ENCODE peak calls at places on chromosomes 13 and 19, in eight cellular contexts. W is lower lobe of right lung; A is heart right ventricle; Z is psoas muscle; G is esophagus muscularis mucosa; E is CD8-positive, alpha-beta memory T cell; K is tibial artery; V is thoracic aorta. Y is an unnamed sample. For H3K36me3, the result is how much of the 10 kb centered on the place peaks cover.

GRCh38 chr13:59494560-59494970 is 669.2 kb downstream of the DIAPH3 start:
- DNase-seq in E (no peak), Z (no peak), K (no peak), V (no peak), A (peak), W (no peak), G (no peak), Y (no peak)

GRCh38 chr19:16782719-16783118 is 46.5 kb upstream of the SIN3B start:
- DNase-seq in G (no peak), E (no peak), A (no peak), Z (no peak), V (no peak), K (no peak), W (no peak), Y (no peak)

GRCh38 chr19:708154-709141 is at the start of gene PALM:
- DNase-seq in K (no peak), Z (no peak), V (no peak), E (no peak), G (no peak), W (no peak), A (no peak), Y (no peak)

GRCh38 chr13:111337206-111337605 is 16.8 kb downstream of the TEX29 start:
- DNase-seq in E (no peak), G (no peak), W (no peak), Z (no peak), A (peak), K (no peak), V (no peak), Y (no peak)

GRCh38 chr19:31249217-31249616 is 100.0 kb downstream of the TSHZ3 start:
- DNase-seq in K (no peak), Z (no peak), E (no peak), A (no peak), G (no peak), V (no peak), W (no peak), Y (no peak)

GRCh38 chr13:91326156-91326555 is 21.3 kb upstream of the MIR17HG start:
- DNase-seq in W (no peak), A (no peak), G (no peak), V (no peak), Z (no peak), E (no peak), K (no peak), Y (no peak)

GRCh38 chr13:39376088-39376487 is 226.9 kb downstream of the LHFPL6 start:
- DNase-seq in Z (no peak), A (no peak), W (no peak), V (no peak), K (no peak), G (no peak), E (no peak), Y (no peak)

GRCh38 chr19:48646192-48646911 is 365 bp upstream of the CA11 start:
- DNase-seq in K (peak), V (no peak), A (peak), G (no peak), E (peak), Z (peak), W (peak), Y (peak)

GRCh38 chr19:56661248-56661647 is 10.3 kb downstream of the ZNF835 start:
- DNase-seq in V (no peak), K (no peak), W (no peak), E (no peak), A (no peak), Z (no peak), G (no peak), Y (no peak)

GRCh38 chr19:18193388-18194207 is 580 bp downstream of the MPV17L2 start:
- DNase-seq in K (peak), V (no peak), G (no peak), Z (peak), W (no peak), E (no peak), A (no peak), Y (peak)

GRCh38 chr13:36418022-36418805 is 14.1 kb upstream of the CCNA1 start:
- DNase-seq in E (no peak), K (no peak), A (no peak), Z (no peak), V (no peak), W (no peak), G (no peak), Y (no peak)

GRCh38 chr19:38701455-38702063 is 42.7 kb downstream of the CAPN12 start:
- DNase-seq in V (no peak), W (no peak), A (no peak), E (no peak), K (peak), G (no peak), Z (no peak), Y (no peak)

GRCh38 chr13:38686635-38687245 is at the start of gene FREM2:
- DNase-seq in E (no peak), A (no peak), W (peak), G (no peak), Z (peak), V (no peak), K (no peak), Y (no peak)

GRCh38 chr19:1400281-1401137 is 833 bp downstream of the GAMT start:
- DNase-seq in Z (peak), E (no peak), W (no peak), K (peak), G (no peak), V (no peak), A (peak), Y (no peak)

GRCh38 chr13:112254061-112254818 is 121.9 kb upstream of the SPACA7 start:
- DNase-seq in G (peak), Z (no peak), E (no peak), V (no peak), A (no peak), K (no peak), W (no peak), Y (no peak)

GRCh38 chr19:49347835-49348234 is 12.6 kb downstream of the CD37 start:
- DNase-seq in W (no peak), A (no peak), G (no peak), V (no peak), K (no peak), E (no peak), Z (no peak), Y (no peak)

GRCh38 chr19:38691938-38692457 is 44.5 kb downstream of the ACTN4 start:
- DNase-seq in A (no peak), W (peak), E (no peak), V (peak), K (peak), Z (peak), G (no peak), Y (no peak)

GRCh38 chr13:20867408-20867807 is 35.1 kb downstream of the XPO4 start:
- DNase-seq in A (no peak), K (no peak), Z (no peak), G (no peak), V (no peak), E (no peak), W (no peak), Y (no peak)

GRCh38 chr19:1267441-1268391 is 1.4 kb upstream of the CIRBP start:
- DNase-seq in Z (peak), E (no peak), A (peak), W (peak), G (no peak), V (no peak), K (peak), Y (peak)

GRCh38 chr19:955803-956746 is 28.1 kb upstream of the WDR18 start:
- DNase-seq in Z (no peak), G (no peak), K (no peak), E (no peak), W (no peak), V (no peak), A (no peak), Y (peak)

GRCh38 chr13:111359930-111360329 is 39.5 kb downstream of the TEX29 start:
- DNase-seq in G (peak), E (no peak), W (no peak), Z (no peak), A (no peak), K (no peak), V (no peak), Y (no peak)

GRCh38 chr19:41872384-41872774 is 4.7 kb upstream of the CD79A start:
- DNase-seq in Z (no peak), K (no peak), V (no peak), E (no peak), W (no peak), A (no peak), G (no peak), Y (no peak)

GRCh38 chr13:100573121-100573520 is 15.5 kb downstream of the GGACT start:
- DNase-seq in W (peak), K (peak), A (peak), V (no peak), Z (peak), G (no peak), E (peak), Y (no peak)

GRCh38 chr19:24074720-24075119 is 12.3 kb upstream of the ZNF254 start:
- DNase-seq in Z (no peak), A (no peak), K (no peak), E (no peak), W (no peak), V (no peak), G (no peak), Y (no peak)

GRCh38 chr13:93169980-93170379 is 56.6 kb upstream of the GPC6 start:
- DNase-seq in K (no peak), W (no peak), E (no peak), G (no peak), V (no peak), Z (no peak), A (no peak), Y (no peak)

GRCh38 chr13:98447881-98448641 is 128.8 kb downstream of the STK24 start:
- DNase-seq in G (no peak), Z (peak), E (no peak), V (no peak), K (no peak), W (no peak), A (peak), Y (no peak)

GRCh38 chr19:36103842-36104552 is 6.9 kb upstream of the OVOL3 start:
- DNase-seq in V (no peak), E (no peak), G (no peak), A (no peak), Z (no peak), K (no peak), W (no peak), Y (no peak)
- H3K36me3 ChIP-seq in V (under half), E (under half), G (under half), A (under half), Z (under half), K (under half), W (under half), Y (under half)

GRCh38 chr19:7927605-7928333 is 1.8 kb upstream of the CTXN1 start:
- DNase-seq in V (no peak), G (no peak), K (peak), Z (peak), E (no peak), W (peak), A (no peak), Y (peak)
- H3K27ac ChIP-seq in V (peak), G (peak), K (peak), Z (peak), E (no peak), W (peak), A (peak), Y (peak)

GRCh38 chr19:44889830-44890365 is 1.2 kb upstream of the TOMM40 start:
- DNase-seq in E (no peak), W (no peak), K (no peak), G (no peak), V (no peak), A (no peak), Z (no peak), Y (no peak)

GRCh38 chr19:44892932-44893331 is 1.9 kb downstream of the TOMM40 start:
- DNase-seq in K (no peak), Z (no peak), G (no peak), E (no peak), A (no peak), V (no peak), W (no peak), Y (no peak)

GRCh38 chr19:44887648-44888047 is 3.4 kb upstream of the TOMM40 start:
- DNase-seq in W (no peak), E (no peak), G (no peak), V (no peak), A (no peak), K (no peak), Z (no peak), Y (no peak)

GRCh38 chr19:44891016-44891882 is at the start of gene TOMM40:
- DNase-seq in Z (peak), E (no peak), W (peak), V (peak), G (peak), A (no peak), K (no peak), Y (no peak)

DNA sequence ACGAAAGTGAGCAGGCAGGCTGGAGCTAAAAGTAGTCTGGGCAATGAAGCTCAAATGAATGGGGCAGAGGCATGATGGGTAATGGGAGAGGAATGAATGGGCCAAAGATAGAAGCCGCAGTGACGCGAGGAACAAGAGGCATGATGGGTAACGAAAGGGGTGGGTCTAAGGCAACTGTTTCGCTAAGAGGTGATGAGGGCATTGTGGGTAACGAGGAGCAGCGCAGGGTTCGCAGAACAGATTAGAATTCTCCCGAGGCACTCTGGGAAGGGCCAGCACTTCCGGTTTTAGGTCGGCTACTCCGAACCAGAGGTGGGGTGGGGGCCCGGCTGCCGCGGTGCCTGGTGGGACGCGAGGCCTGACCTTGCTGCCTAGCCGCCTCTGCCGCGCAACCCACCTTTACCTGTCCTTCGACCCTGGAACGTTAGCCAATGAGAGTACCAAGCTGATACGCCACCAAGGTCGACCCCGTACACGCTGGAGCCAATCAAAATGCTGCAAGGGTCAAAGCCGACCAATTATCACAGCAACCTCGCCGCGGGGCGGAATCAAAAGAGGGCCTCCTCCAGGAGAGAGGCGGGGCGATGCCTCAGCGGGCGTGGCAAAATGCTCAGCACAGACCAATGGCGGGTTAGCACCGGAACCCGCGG is 563 bp upstream of the TOMM40 start:
- DNase-seq in G (no peak), V (peak), W (no peak), A (peak), Z (no peak), E (peak), K (peak), Y (no peak)
- H3K36me3 ChIP-seq in G (under half), V (under half), W (half or more), A (under half), Z (under half), E (under half), K (under half), Y (half or more)

DNA sequence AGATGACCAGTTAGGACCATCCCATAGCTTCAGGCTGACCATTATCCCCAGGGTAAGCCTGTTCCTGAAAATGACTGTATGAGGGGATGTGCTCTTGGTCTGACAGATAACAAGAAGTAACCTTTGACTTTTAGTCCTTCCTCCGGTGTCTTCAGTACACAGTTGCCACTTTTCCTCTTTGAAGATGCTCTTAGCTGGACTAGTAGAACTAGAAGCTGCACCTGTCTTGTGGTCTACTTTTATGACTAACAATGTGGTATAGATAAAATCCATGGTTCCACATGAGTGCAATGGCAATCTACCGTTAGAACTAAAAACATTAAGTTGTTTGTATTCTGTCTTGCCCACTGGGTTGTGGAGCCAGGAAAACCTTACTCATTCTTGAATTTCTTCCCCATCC is 5.9 kb upstream of the RUBCNL start:
- DNase-seq in A (no peak), K (no peak), E (no peak), G (no peak), V (no peak), W (no peak), Z (no peak), Y (no peak)
- H3K27ac ChIP-seq in A (no peak), K (no peak), E (no peak), G (no peak), V (no peak), W (no peak), Z (no peak), Y (no peak)